ENCODE peak calls at places on chromosome 5, in eight cellular contexts. G, K, Q, L, R, U, O and V are unnamed samples.
A peak's percentile ranks its signal among the peaks of the same experiment; 100 is the strongest.

GRCh38 chr5:132263548-132264261 is 6.2 kb downstream of the PDLIM4 start:
- DNase-seq in G (no peak), K (peak; percentile 55), Q (peak; percentile 14), L (peak; percentile 83), R (no peak), U (peak; percentile 77), O (peak; percentile 92), V (no peak)

GRCh38 chr5:87268126-87268969 is 665 bp downstream of the RASA1 start:
- DNase-seq in G (peak; percentile 64), K (peak; percentile 19), Q (peak; percentile 70), L (peak; percentile 47), R (peak; percentile 80), U (peak; percentile 78), O (peak; percentile 73), V (peak; percentile 90)

GRCh38 chr5:138032028-138032571 is 779 bp downstream of the FAM13B start:
- DNase-seq in G (peak; percentile 67), K (no peak), Q (peak; percentile 82), L (peak; percentile 5), R (peak; percentile 68), U (peak; percentile 77), O (peak; percentile 59), V (no peak)

GRCh38 chr5:14187157-14187556 is 44.0 kb downstream of the TRIO start:
- DNase-seq in G (no peak), K (no peak), Q (no peak), L (no peak), R (no peak), U (no peak), O (no peak), V (no peak)

GRCh38 chr5:32639943-32640342 is 54.6 kb downstream of the SUB1 start:
- DNase-seq in G (no peak), K (no peak), Q (no peak), L (no peak), R (no peak), U (no peak), O (peak; percentile 26), V (no peak)

GRCh38 chr5:14526493-14526892 is 55.1 kb upstream of the OTULINL start:
- DNase-seq in G (no peak), K (no peak), Q (no peak), L (no peak), R (no peak), U (no peak), O (no peak), V (no peak)

GRCh38 chr5:180082633-180083420 is 11.3 kb upstream of the RNF130 start:
- DNase-seq in G (peak; percentile 70), K (no peak), Q (peak; percentile 94), L (no peak), R (no peak), U (no peak), O (no peak), V (no peak)

GRCh38 chr5:55429707-55430253 is 105.0 kb downstream of the PLPP1 start:
- DNase-seq in G (no peak), K (no peak), Q (no peak), L (no peak), R (no peak), U (no peak), O (no peak), V (no peak)

GRCh38 chr5:171433952-171434676 is 14.7 kb downstream of the FGF18 start:
- DNase-seq in G (no peak), K (no peak), Q (no peak), L (no peak), R (no peak), U (no peak), O (no peak), V (no peak)

GRCh38 chr5:55104036-55104767 is 1.8 kb downstream of the GZMA start:
- DNase-seq in G (no peak), K (no peak), Q (no peak), L (no peak), R (no peak), U (no peak), O (no peak), V (no peak)

GRCh38 chr5:1396029-1396816 is 49.0 kb downstream of the SLC6A3 start:
- DNase-seq in G (no peak), K (no peak), Q (no peak), L (no peak), R (no peak), U (no peak), O (no peak), V (no peak)

GRCh38 chr5:38341641-38342040 is 83.3 kb downstream of the EGFLAM start:
- DNase-seq in G (no peak), K (no peak), Q (no peak), L (no peak), R (no peak), U (no peak), O (no peak), V (no peak)

GRCh38 chr5:43073597-43074546 is 33.8 kb upstream of the ANXA2R start:
- DNase-seq in G (peak; percentile 39), K (no peak), Q (peak; percentile 53), L (peak; percentile 41), R (peak; percentile 45), U (no peak), O (peak; percentile 65), V (peak; percentile 36)

GRCh38 chr5:92337772-92338234 is 954.7 kb upstream of the ARRDC3 start:
- DNase-seq in G (no peak), K (peak; percentile 29), Q (no peak), L (no peak), R (no peak), U (no peak), O (peak; percentile 70), V (no peak)

GRCh38 chr5:5523066-5523505 is 100.6 kb downstream of the ICE1 start:
- DNase-seq in G (no peak), K (no peak), Q (no peak), L (no peak), R (peak; percentile 25), U (no peak), O (peak; percentile 1), V (no peak)

GRCh38 chr5:89471115-89471514 is 588.1 kb upstream of the MEF2C start:
- DNase-seq in G (no peak), K (no peak), Q (no peak), L (no peak), R (no peak), U (no peak), O (no peak), V (no peak)

DNA sequence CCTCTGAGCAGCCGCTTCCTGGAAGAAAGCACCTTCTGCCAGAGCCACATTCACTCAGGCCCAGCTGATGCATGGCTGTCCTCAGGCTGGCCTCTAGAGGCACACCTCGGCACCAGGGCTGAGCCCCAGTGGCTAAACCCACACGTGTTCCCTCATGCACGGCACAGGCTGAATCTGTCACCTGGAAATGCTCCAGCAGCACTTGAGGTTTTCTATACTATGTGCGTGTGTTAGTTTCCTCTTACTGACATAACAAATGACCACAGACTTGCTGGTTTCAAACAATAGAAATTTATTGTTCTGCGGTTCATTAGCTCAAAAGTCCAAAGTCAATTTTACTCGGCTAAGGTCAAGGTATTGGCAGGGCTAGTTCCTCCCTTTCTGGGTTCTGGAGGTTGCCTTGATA is 141.4 kb downstream of the LRRC70 start:
- DNase-seq in G (peak; percentile 63), K (no peak), Q (peak; percentile 76), L (no peak), R (no peak), U (no peak), O (no peak), V (peak; percentile 46)
- TF ChIP-seq CTCF in G (no peak), K (no peak), Q (peak; percentile 59), L (peak; percentile 52), R (no peak), U (no peak), O (no peak), V (no peak)

GRCh38 chr5:9339206-9339818 is 206.6 kb downstream of the SEMA5A start:
- DNase-seq in G (peak; percentile 42), K (no peak), Q (peak; percentile 30), L (no peak), R (no peak), U (no peak), O (peak; percentile 31), V (no peak)
- TF ChIP-seq CTCF in G (peak; percentile 48), K (peak; percentile 52), Q (peak; percentile 71), L (peak; percentile 81), R (peak; percentile 10), U (no peak), O (peak; percentile 57), V (peak; percentile 28)

DNA sequence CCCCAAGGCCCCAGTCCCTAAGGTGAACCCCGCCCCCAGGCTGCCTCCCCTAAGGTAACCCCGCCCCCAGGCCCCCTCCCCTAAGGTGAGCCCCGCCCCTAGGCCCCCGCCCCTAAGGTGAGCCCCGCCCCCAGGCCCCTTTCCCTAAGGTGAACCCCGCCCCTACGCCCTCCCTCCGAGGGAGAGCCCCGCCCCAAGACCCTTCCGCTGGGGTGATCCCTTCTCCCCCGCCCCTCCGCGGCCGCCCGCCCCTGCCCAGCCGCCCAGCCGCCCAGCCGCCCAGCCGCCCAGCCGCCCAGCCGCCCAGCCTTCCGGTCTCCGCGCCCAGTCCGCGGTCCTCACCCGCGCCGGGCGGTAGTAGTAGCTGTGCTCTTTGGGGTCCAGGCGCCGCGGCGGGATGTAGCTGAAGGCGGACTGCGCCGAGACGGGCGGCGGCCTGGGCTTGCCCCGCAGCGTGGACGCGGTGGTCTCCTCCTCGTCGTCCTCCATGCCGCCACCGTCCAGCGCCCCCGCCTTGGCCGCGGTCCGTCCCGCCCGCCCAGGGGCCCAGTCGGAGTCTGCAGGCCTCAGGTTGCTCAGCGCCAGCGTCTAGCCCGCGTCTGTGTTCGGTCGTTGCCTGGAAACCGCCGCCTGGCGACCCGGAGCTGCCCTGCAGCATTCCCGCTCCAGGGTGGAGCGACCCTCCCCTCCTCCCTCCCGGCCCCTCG is at the start of gene CFAP90:
- DNase-seq in G (peak; percentile 91), K (no peak), Q (peak; percentile 93), L (peak; percentile 52), R (peak; percentile 36), U (peak; percentile 68), O (peak; percentile 23), V (peak; percentile 51)
- TF ChIP-seq CTCF in G (no peak), K (peak; percentile 64), Q (peak; percentile 74), L (peak; percentile 73), R (no peak), U (no peak), O (peak; percentile 30), V (no peak)

GRCh38 chr5:11045411-11045810 is 284.4 kb upstream of the DAP start:
- DNase-seq in G (no peak), K (no peak), Q (no peak), L (no peak), R (no peak), U (no peak), O (no peak), V (no peak)

GRCh38 chr5:11047051-11047450 is 286.0 kb upstream of the DAP start:
- DNase-seq in G (no peak), K (no peak), Q (no peak), L (no peak), R (no peak), U (no peak), O (no peak), V (peak; percentile 11)

GRCh38 chr5:11044581-11044980 is 283.5 kb upstream of the DAP start:
- DNase-seq in G (no peak), K (no peak), Q (no peak), L (no peak), R (no peak), U (no peak), O (no peak), V (no peak)

GRCh38 chr5:11047625-11048024 is 286.6 kb upstream of the DAP start:
- DNase-seq in G (no peak), K (no peak), Q (no peak), L (no peak), R (no peak), U (no peak), O (no peak), V (no peak)

DNA sequence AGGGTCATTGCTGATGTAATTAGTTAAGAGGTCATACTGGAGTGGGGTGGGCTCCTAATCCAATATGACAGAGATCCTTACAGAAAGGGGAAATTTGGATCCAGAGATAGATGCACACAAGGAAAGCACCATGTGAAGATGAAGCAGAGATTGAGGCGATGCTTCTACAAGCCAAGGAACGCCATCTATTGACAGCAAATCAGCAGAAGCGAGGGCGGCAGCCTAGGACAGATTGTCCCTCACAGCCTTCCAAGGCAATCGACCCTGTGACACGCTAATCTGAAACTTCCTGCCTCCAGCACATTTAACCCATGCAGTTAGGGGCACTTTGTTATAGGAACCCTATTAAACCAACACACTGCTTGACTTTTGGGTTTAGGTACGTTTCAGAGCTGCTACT is 285.1 kb upstream of the DAP start:
- DNase-seq in G (peak; percentile 18), K (no peak), Q (peak; percentile 49), L (peak; percentile 16), R (no peak), U (no peak), O (peak; percentile 9), V (no peak)
- TF ChIP-seq CTCF in G (no peak), K (no peak), Q (peak; percentile 42), L (peak; percentile 51), R (no peak), U (no peak), O (peak; percentile 16), V (no peak)